ENCODE peak calls at places on chromosome 9, in ten cellular contexts. W, K, D, Q, F, L, G, M, C and I are unnamed samples.

GRCh38 chr9:81242866-81243265 is 446.5 kb downstream of the TLE1 start:
- DNase-seq in Q (no peak), M (no peak), G (no peak), C (no peak), D (no peak), L (no peak), F (no peak), W (no peak), K (no peak), I (no peak)

GRCh38 chr9:20242767-20243166 is 379.5 kb downstream of the MLLT3 start:
- DNase-seq in L (no peak), G (no peak), Q (no peak), K (no peak), F (no peak), M (no peak), C (no peak), W (no peak), D (no peak), I (peak)

GRCh38 chr9:76897804-76898525 is 7.9 kb downstream of the PRUNE2 start:
- DNase-seq in G (no peak), Q (no peak), D (no peak), F (no peak), C (no peak), K (no peak), M (no peak), L (no peak), W (no peak), I (no peak)

GRCh38 chr9:132973713-132974112 is 4.8 kb upstream of the GFI1B start:
- DNase-seq in G (no peak), W (no peak), Q (no peak), C (no peak), F (no peak), K (no peak), M (no peak), L (no peak), D (peak), I (no peak)

GRCh38 chr9:131591845-131592208 is 46.5 kb downstream of the PRRT1B start:
- DNase-seq in F (no peak), D (no peak), C (no peak), W (no peak), G (no peak), M (no peak), K (no peak), Q (no peak), L (no peak), I (no peak)

GRCh38 chr9:126057869-126058467 is 268.7 kb upstream of the MVB12B start:
- DNase-seq in M (no peak), F (no peak), D (no peak), L (no peak), G (peak), Q (no peak), K (no peak), W (no peak), C (no peak), I (no peak)

GRCh38 chr9:121709798-121710197 is 58.4 kb downstream of the DAB2IP start:
- DNase-seq in L (no peak), Q (no peak), M (no peak), W (no peak), G (peak), F (no peak), C (no peak), K (no peak), D (no peak), I (no peak)

GRCh38 chr9:20303066-20303465 is 319.2 kb downstream of the MLLT3 start:
- DNase-seq in C (no peak), K (no peak), D (no peak), F (no peak), L (no peak), G (no peak), W (no peak), M (no peak), Q (no peak), I (no peak)

GRCh38 chr9:82184524-82184923 is 196.0 kb downstream of the SPATA31D1 start:
- DNase-seq in L (no peak), W (no peak), D (no peak), G (no peak), F (no peak), Q (no peak), K (no peak), M (no peak), C (no peak), I (no peak)

GRCh38 chr9:128558431-128559310 is 6.3 kb downstream of the SPTAN1 start:
- DNase-seq in F (peak), D (no peak), G (peak), M (peak), W (peak), K (peak), Q (peak), C (peak), L (peak), I (peak)

GRCh38 chr9:7033611-7034010 is 275.8 kb downstream of the KDM4C start:
- DNase-seq in L (no peak), Q (no peak), W (no peak), C (no peak), K (peak), F (no peak), D (no peak), M (no peak), G (no peak), I (no peak)

GRCh38 chr9:104280216-104280585 is 186.1 kb downstream of the SMC2 start:
- DNase-seq in G (no peak), Q (no peak), D (no peak), K (no peak), L (no peak), M (no peak), W (no peak), F (no peak), C (no peak), I (no peak)

GRCh38 chr9:127846451-127847154 is 7.9 kb downstream of the ENG start:
- DNase-seq in F (no peak), K (no peak), C (peak), D (no peak), M (no peak), W (no peak), G (no peak), Q (no peak), L (no peak), I (no peak)

GRCh38 chr9:114185570-114185969 is 30.2 kb downstream of the COL27A1 start:
- DNase-seq in K (no peak), D (no peak), W (no peak), C (no peak), M (no peak), Q (peak), F (no peak), G (no peak), L (no peak), I (no peak)

GRCh38 chr9:86637515-86637914 is 283.3 kb upstream of the TUT7 start:
- DNase-seq in C (peak), F (no peak), G (no peak), M (no peak), L (no peak), K (no peak), W (peak), D (no peak), Q (no peak), I (no peak)

GRCh38 chr9:97447030-97447429 is 35.1 kb downstream of the TDRD7 start:
- DNase-seq in G (no peak), K (no peak), C (no peak), L (no peak), F (no peak), M (no peak), Q (no peak), D (no peak), W (no peak), I (no peak)

GRCh38 chr9:89384783-89385182 is 66.5 kb downstream of the SECISBP2 start:
- DNase-seq in M (no peak), G (no peak), C (no peak), L (no peak), Q (peak), K (no peak), F (no peak), D (no peak), W (no peak), I (no peak)
- TF ChIP-seq POLR2A in M (no peak), G (no peak), C (no peak), L (no peak), Q (no peak), K (no peak), F (no peak), D (no peak), W (no peak), I (no peak)

GRCh38 chr9:69120380-69121154 is 53.5 kb upstream of the TJP2 start:
- DNase-seq in Q (no peak), F (no peak), G (no peak), L (peak), K (no peak), C (peak), D (peak), M (peak), W (peak), I (peak)
- TF ChIP-seq POLR2A in Q (no peak), F (no peak), G (peak), L (peak), K (no peak), C (peak), D (no peak), M (peak), W (no peak), I (no peak)

GRCh38 chr9:129702563-129702962 is 37.1 kb downstream of the PRRX2 start:
- DNase-seq in Q (no peak), K (no peak), M (no peak), C (no peak), L (no peak), F (peak), W (peak), D (peak), G (no peak), I (no peak)
- TF ChIP-seq POLR2A in Q (no peak), K (no peak), M (no peak), C (no peak), L (no peak), F (no peak), W (no peak), D (no peak), G (no peak), I (no peak)

GRCh38 chr9:120379611-120380010 is 200.4 kb downstream of the CDK5RAP2 start:
- DNase-seq in K (no peak), G (peak), Q (no peak), C (no peak), F (no peak), M (no peak), D (no peak), W (no peak), L (no peak), I (no peak)

GRCh38 chr9:120377268-120378150 is 202.5 kb downstream of the CDK5RAP2 start:
- DNase-seq in Q (no peak), L (no peak), M (no peak), C (no peak), K (no peak), W (no peak), D (no peak), F (no peak), G (peak), I (no peak)

GRCh38 chr9:120381839-120382238 is 198.1 kb downstream of the CDK5RAP2 start:
- DNase-seq in G (peak), Q (no peak), L (no peak), D (no peak), M (no peak), F (no peak), K (no peak), C (no peak), W (no peak), I (no peak)

GRCh38 chr9:120376101-120376500 is 203.9 kb downstream of the CDK5RAP2 start:
- DNase-seq in M (no peak), C (no peak), D (no peak), W (no peak), F (no peak), K (no peak), G (peak), L (no peak), Q (no peak), I (no peak)

DNA sequence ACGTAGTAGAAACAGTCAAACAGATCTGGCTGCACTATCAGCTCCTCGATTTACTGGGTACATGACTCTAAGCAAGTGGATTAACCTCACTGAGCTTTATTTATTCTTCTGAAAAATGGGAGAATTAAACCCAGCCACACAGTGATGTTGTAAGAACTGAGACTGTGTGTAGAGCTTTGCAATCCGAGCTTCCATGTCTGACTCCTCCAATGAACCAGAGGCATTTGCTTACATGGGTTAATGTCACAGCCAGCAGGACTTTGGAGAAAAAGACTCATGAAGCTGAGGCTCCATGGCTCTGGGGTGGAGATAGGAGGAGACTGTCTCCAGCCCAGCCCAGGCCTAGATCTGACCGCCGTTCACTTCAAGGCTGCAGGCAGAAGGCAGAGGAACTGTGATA is 201.3 kb downstream of the CDK5RAP2 start:
- DNase-seq in C (no peak), D (no peak), G (peak), M (no peak), K (no peak), F (no peak), W (no peak), Q (no peak), L (no peak), I (no peak)
- TF ChIP-seq POLR2A in C (no peak), D (no peak), G (no peak), M (no peak), K (no peak), F (no peak), W (no peak), Q (no peak), L (no peak), I (no peak)

GRCh38 chr9:3692606-3693005 is 166.8 kb upstream of the RFX3 start:
- DNase-seq in M (no peak), G (no peak), W (no peak), C (no peak), L (no peak), F (no peak), D (no peak), Q (no peak), K (no peak), I (no peak)

GRCh38 chr9:3687136-3687535 is 161.3 kb upstream of the RFX3 start:
- DNase-seq in K (no peak), L (no peak), M (no peak), F (no peak), C (no peak), D (no peak), G (no peak), W (no peak), Q (no peak), I (no peak)

DNA sequence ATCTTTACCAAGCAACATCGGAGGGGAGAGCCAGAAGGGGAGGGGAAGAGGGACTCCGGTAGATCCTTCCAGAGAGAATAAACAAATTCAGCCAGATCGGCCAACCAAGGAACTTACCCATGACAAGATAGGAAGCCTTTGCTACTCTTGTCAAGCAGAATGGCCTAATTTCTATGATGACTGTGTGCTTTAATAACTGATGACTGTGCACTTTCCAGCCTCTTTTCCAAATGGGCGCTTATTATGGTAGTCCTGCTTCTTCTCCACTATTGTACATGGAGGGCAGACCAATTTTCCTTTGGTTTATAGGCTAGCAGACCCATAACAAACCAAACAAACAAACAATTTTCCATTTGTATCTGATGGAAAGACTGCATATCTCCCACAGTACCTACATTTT is 163.8 kb upstream of the RFX3 start:
- DNase-seq in G (no peak), Q (no peak), D (no peak), F (no peak), M (no peak), K (no peak), L (no peak), W (no peak), C (no peak), I (no peak)
- TF ChIP-seq POLR2A in G (no peak), Q (no peak), D (no peak), F (no peak), M (no peak), K (no peak), L (no peak), W (no peak), C (no peak), I (no peak)